ENCODE peak calls at places on chromosomes 13 and 19, in ten cellular contexts. S is heart right ventricle, T is mucosa of descending colon, Y is cardiac muscle cell, Q is pancreas, D is psoas muscle, E is breast epithelium, F is sigmoid colon, L is fibroblast of lung, G is stomach. X is an unnamed sample.

GRCh38 chr13:25286308-25286968 is 850 bp downstream of the MTMR6 start:
- DNase-seq in S (peak; percentile 18), T (no peak), Y (peak; percentile 37), Q (no peak), D (no peak), E (no peak), F (no peak), L (peak; percentile 40), G (no peak), X (no peak)

GRCh38 chr13:46648166-46648607 is 95.2 kb downstream of the LRCH1 start:
- DNase-seq in S (no peak), T (peak; percentile 57), Y (peak; percentile 56), Q (no peak), D (no peak), E (no peak), F (peak; percentile 41), L (peak; percentile 54), G (peak; percentile 66), X (no peak)

GRCh38 chr13:77055158-77055557 is 28.2 kb upstream of the FBXL3 start:
- DNase-seq in S (no peak), T (no peak), Y (no peak), Q (no peak), D (no peak), E (no peak), F (no peak), L (no peak), G (no peak), X (no peak)

GRCh38 chr13:113042456-113042855 is 63.1 kb upstream of the F7 start:
- DNase-seq in S (no peak), T (no peak), Y (no peak), Q (peak; percentile 39), D (no peak), E (no peak), F (no peak), L (no peak), G (no peak), X (no peak)

GRCh38 chr13:49373699-49374098 is 70.2 kb downstream of the CAB39L start:
- DNase-seq in S (no peak), T (no peak), Y (peak; percentile 84), Q (no peak), D (no peak), E (no peak), F (no peak), L (no peak), G (no peak), X (no peak)

GRCh38 chr19:42441047-42441440 is 1.7 kb downstream of the CXCL17 start:
- DNase-seq in S (no peak), T (no peak), Y (no peak), Q (no peak), D (no peak), E (no peak), F (no peak), L (no peak), G (peak; percentile 51), X (no peak)

GRCh38 chr13:36862002-36862706 is 43.1 kb downstream of the RFXAP start:
- DNase-seq in S (no peak), T (no peak), Y (no peak), Q (no peak), D (no peak), E (no peak), F (no peak), L (no peak), G (no peak), X (no peak)

GRCh38 chr13:80386592-80386991 is 45.7 kb upstream of the SPRY2 start:
- DNase-seq in S (no peak), T (no peak), Y (no peak), Q (no peak), D (no peak), E (no peak), F (no peak), L (no peak), G (no peak), X (no peak)

GRCh38 chr13:67383358-67383757 is 153.2 kb upstream of the PCDH9 start:
- DNase-seq in S (no peak), T (no peak), Y (no peak), Q (no peak), D (no peak), E (no peak), F (no peak), L (peak; percentile 75), G (no peak), X (no peak)

GRCh38 chr19:32818536-32818935 is 51.0 kb downstream of the SLC7A9 start:
- DNase-seq in S (no peak), T (no peak), Y (no peak), Q (no peak), D (no peak), E (no peak), F (no peak), L (no peak), G (no peak), X (no peak)

GRCh38 chr13:28346136-28346535 is 148.8 kb downstream of the FLT1 start:
- DNase-seq in S (no peak), T (no peak), Y (no peak), Q (no peak), D (no peak), E (no peak), F (no peak), L (no peak), G (no peak), X (no peak)

GRCh38 chr19:16527971-16528521 is 14.2 kb downstream of the CHERP start:
- DNase-seq in S (no peak), T (no peak), Y (peak; percentile 20), Q (no peak), D (no peak), E (no peak), F (no peak), L (peak; percentile 29), G (peak; percentile 41), X (no peak)

GRCh38 chr13:80337706-80338105 is 3.2 kb downstream of the SPRY2 start:
- DNase-seq in S (no peak), T (no peak), Y (no peak), Q (no peak), D (no peak), E (no peak), F (no peak), L (peak; percentile 28), G (no peak), X (no peak)

GRCh38 chr19:28977826-28978225 is 235.1 kb downstream of the UQCRFS1 start:
- DNase-seq in S (no peak), T (no peak), Y (no peak), Q (no peak), D (no peak), E (no peak), F (no peak), L (no peak), G (no peak), X (no peak)

GRCh38 chr13:44160549-44161278 is 212.9 kb upstream of the SERP2 start:
- DNase-seq in S (no peak), T (no peak), Y (no peak), Q (no peak), D (no peak), E (no peak), F (peak; percentile 71), L (peak; percentile 15), G (no peak), X (no peak)

GRCh38 chr19:47021536-47022139 is 2.0 kb downstream of the NPAS1 start:
- DNase-seq in S (no peak), T (no peak), Y (no peak), Q (peak; percentile 58), D (no peak), E (no peak), F (no peak), L (no peak), G (no peak), X (no peak)

GRCh38 chr19:33953592-33953991 is 156.9 kb downstream of the KCTD15 start:
- DNase-seq in S (no peak), T (no peak), Y (no peak), Q (no peak), D (no peak), E (no peak), F (no peak), L (no peak), G (no peak), X (no peak)

GRCh38 chr13:29535663-29536655 is 59.5 kb downstream of the SLC7A1 start:
- DNase-seq in S (no peak), T (no peak), Y (no peak), Q (no peak), D (no peak), E (no peak), F (no peak), L (no peak), G (no peak), X (no peak)

GRCh38 chr19:43467276-43467675 is 1.9 kb upstream of the LYPD3 start:
- DNase-seq in S (no peak), T (no peak), Y (no peak), Q (no peak), D (no peak), E (no peak), F (no peak), L (no peak), G (no peak), X (no peak)

GRCh38 chr19:2827022-2827421 is 7.4 kb downstream of the ZNF554 start:
- DNase-seq in S (no peak), T (no peak), Y (no peak), Q (no peak), D (no peak), E (no peak), F (no peak), L (no peak), G (no peak), X (no peak)

GRCh38 chr19:48444129-48444932 is 1.5 kb upstream of the GRWD1 start:
- DNase-seq in S (no peak), T (no peak), Y (no peak), Q (no peak), D (no peak), E (no peak), F (no peak), L (no peak), G (no peak), X (no peak)

GRCh38 chr19:58556633-58557252 is 1.7 kb downstream of the UBE2M start:
- DNase-seq in S (no peak), T (no peak), Y (no peak), Q (no peak), D (no peak), E (no peak), F (peak; percentile 63), L (no peak), G (no peak), X (no peak)
- H3K4me1 ChIP-seq in S (peaks cover 40% of the 10 kb centered on the region), T (peaks cover 29% of the 10 kb centered on the region), Y (peaks cover 26% of the 10 kb centered on the region), Q (peaks cover 16% of the 10 kb centered on the region), D (peaks cover 50% of the 10 kb centered on the region), E (peaks cover 11% of the 10 kb centered on the region), F (peaks cover 50% of the 10 kb centered on the region), L (peaks cover 20% of the 10 kb centered on the region), G (peaks cover 60% of the 10 kb centered on the region), X (peaks cover 82% of the 10 kb centered on the region)

GRCh38 chr19:19361075-19361594 is 40.5 kb downstream of the MAU2 start:
- DNase-seq in S (peak; percentile 85), T (peak; percentile 80), Y (peak; percentile 84), Q (peak; percentile 81), D (peak; percentile 83), E (peak; percentile 67), F (peak; percentile 88), L (peak; percentile 85), G (peak; percentile 82), X (peak; percentile 78)
- TF ChIP-seq CTCF in S (peak; percentile 80), T (peak; percentile 85), Y (peak; percentile 80), Q (peak; percentile 85), D (peak; percentile 78), E (peak; percentile 85), F (peak; percentile 73), L (peak; percentile 79), G (no peak), X (peak; percentile 90)

GRCh38 chr13:100515410-100515800 is 73.2 kb downstream of the GGACT start:
- DNase-seq in S (no peak), T (no peak), Y (no peak), Q (no peak), D (no peak), E (no peak), F (no peak), L (no peak), G (no peak), X (no peak)
- H3K4me1 ChIP-seq in S (peaks cover 7% of the 10 kb centered on the region), T (peaks cover 15% of the 10 kb centered on the region), Y (peaks cover 14% of the 10 kb centered on the region), Q (peaks cover 6% of the 10 kb centered on the region), D (no peaks in the 10 kb centered on the region), E (no peaks in the 10 kb centered on the region), F (no peaks in the 10 kb centered on the region), L (no peaks in the 10 kb centered on the region), G (peaks cover 6% of the 10 kb centered on the region), X (peaks cover 22% of the 10 kb centered on the region)

GRCh38 chr13:74796126-74796643 is 662.0 kb upstream of the KLF12 start:
- DNase-seq in S (no peak), T (no peak), Y (no peak), Q (no peak), D (no peak), E (no peak), F (no peak), L (peak; percentile 10), G (no peak), X (no peak)
- TF ChIP-seq CTCF in S (no peak), T (no peak), Y (no peak), Q (no peak), D (no peak), E (no peak), F (no peak), L (no peak), G (no peak), X (no peak)